ENCODE peak calls at places on chromosomes 16 and 17, in eight cellular contexts. M is cardiac fibroblast, N is mammary epithelial cell, B is PC-9, Q is HCT116, X is BJ, T is OCI-LY7, O is breast epithelium. L is an unnamed sample.

GRCh38 chr17:74522381-74523090 is 8.7 kb downstream of the CD300LB start:
- DNase-seq in N (no peak), X (no peak), T (no peak), O (peak), M (no peak), B (no peak), Q (no peak), L (no peak)

GRCh38 chr17:39738568-39738901 is 797 bp downstream of the GRB7 start:
- DNase-seq in O (peak), Q (no peak), N (peak), B (peak), X (no peak), T (no peak), M (no peak), L (no peak)

GRCh38 chr16:86665929-86666328 is 87.6 kb downstream of the FOXL1 start:
- DNase-seq in M (no peak), X (no peak), N (no peak), T (no peak), Q (no peak), O (no peak), B (no peak), L (no peak)

GRCh38 chr17:17107891-17108680 is 65.8 kb downstream of the MPRIP start:
- DNase-seq in M (no peak), X (no peak), O (no peak), T (no peak), N (no peak), B (peak), Q (no peak), L (no peak)

GRCh38 chr17:57861000-57861736 is 11.3 kb upstream of the MRPS23 start:
- DNase-seq in M (peak), X (no peak), B (peak), O (peak), N (no peak), Q (peak), T (peak), L (no peak)

GRCh38 chr16:81879625-81880024 is 100.5 kb downstream of the PLCG2 start:
- DNase-seq in M (no peak), N (no peak), X (no peak), B (no peak), Q (no peak), O (no peak), T (peak), L (no peak)

GRCh38 chr16:30518552-30518951 is 7.8 kb downstream of the ZNF768 start:
- DNase-seq in T (no peak), N (no peak), X (no peak), M (no peak), Q (no peak), B (no peak), O (no peak), L (no peak)

GRCh38 chr17:10337136-10337535 is 35.7 kb downstream of the MYH13 start:
- DNase-seq in Q (no peak), X (no peak), M (no peak), B (no peak), T (no peak), N (no peak), O (no peak), L (no peak)

GRCh38 chr16:30030841-30031413 is at the start of gene TLCD3B:
- DNase-seq in M (no peak), T (no peak), X (no peak), Q (no peak), B (no peak), O (no peak), N (no peak), L (no peak)

DNA sequence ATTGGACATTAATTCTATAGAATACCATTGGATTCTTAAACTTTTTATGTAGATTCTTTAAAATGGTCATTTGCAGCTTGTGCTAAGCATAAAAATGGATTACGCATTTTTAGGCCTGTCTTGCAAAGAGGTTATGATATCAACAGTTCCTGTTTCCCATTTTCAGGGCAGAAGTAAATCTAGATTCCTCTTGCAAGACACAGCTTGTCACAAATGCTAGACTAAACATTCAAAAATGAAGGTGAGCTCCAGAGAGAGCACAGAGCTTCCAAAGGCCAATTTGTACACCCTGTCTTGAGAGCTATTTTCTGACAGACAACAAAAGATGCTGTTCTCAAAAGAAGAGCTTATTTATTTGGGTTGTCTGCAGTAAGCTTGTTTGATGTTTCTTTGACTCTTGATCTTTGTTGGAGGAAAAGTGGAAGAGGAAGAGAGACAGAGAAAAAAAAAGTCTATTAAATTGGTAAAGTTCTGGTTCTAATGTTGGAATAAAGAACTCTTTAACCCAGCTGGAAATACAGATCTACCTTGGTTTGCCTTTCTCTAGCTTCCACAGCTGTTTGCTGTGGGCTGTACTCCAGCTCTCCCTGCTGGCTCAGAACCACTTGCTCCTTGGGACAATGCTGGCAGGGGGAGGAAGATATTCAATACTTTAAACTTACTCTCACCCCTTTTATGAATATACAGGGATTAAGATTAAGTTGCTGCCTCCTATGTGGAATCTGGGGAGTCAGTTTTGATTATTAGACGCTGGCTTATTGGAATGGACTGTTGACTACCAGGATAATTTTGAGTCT is 651.8 kb downstream of the CDH11 start:
- DNase-seq in M (peak), X (no peak), T (no peak), B (no peak), O (no peak), Q (no peak), N (no peak), L (no peak)
- TF ChIP-seq CTCF in M (peak), X (peak), T (peak), B (no peak), O (no peak), Q (no peak), N (no peak), L (no peak)

DNA sequence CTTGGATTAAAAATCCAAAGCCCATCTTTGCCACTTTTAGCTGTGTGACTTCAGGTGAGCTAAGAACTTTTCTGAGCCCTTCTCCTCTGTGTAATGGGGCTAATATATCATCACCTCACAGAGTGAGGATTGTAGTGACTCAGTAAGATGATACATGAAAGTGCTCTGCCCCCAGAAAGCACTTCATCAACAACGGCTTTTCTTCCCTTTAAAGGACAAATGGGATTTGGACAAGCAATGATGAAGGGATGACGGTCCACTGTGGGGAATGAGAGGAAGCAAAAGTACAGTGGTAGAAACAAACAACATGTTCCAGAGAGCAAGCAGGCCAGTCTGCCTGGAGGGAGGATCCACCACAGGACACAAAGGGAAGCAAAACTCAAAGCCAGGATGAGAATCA is 14.3 kb upstream of the TMED6 start:
- DNase-seq in N (no peak), B (no peak), Q (no peak), O (no peak), M (peak), T (no peak), X (no peak), L (no peak)
- H3K4me3 ChIP-seq in N (no peak), B (no peak), Q (no peak), O (no peak), M (no peak), T (no peak), X (no peak), L (no peak)

DNA sequence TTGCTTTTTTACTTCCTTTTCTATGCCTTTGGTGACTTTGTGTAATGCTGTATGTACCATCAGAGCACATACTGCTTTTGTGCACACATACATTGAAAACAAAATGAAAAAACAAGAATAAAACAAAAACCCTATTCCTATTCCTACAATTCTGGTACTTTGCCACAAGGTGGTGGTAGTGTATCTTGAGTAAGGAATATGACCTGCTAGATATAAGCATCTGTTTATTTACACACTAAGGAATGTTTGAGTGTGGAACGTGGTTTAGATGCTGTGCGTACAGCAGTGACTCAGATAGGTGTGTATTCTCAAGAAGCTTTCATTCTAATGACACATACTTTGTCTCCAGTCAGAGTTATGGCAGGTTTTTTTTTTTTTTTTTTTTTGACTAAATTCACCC is 606.2 kb downstream of the WWOX start:
- DNase-seq in B (no peak), M (peak), T (peak), X (no peak), N (peak), Q (no peak), O (no peak), L (peak)
- TF ChIP-seq CTCF in B (peak), M (peak), T (peak), X (peak), N (peak), Q (no peak), O (no peak), L (peak)

GRCh38 chr17:47957591-47958490 is at the start of gene PRR15L:
- DNase-seq in B (peak), T (no peak), N (no peak), M (no peak), X (no peak), Q (no peak), O (peak), L (no peak)
- H3K4me3 ChIP-seq in B (peak), T (no peak), N (no peak), M (no peak), X (no peak), Q (peak), O (peak), L (no peak)

GRCh38 chr17:27805520-27806146 is 5.3 kb upstream of the NOS2 start:
- DNase-seq in M (peak), N (peak), Q (peak), T (peak), X (peak), O (peak), B (peak), L (peak)
- TF ChIP-seq CTCF in M (peak), N (peak), Q (peak), T (peak), X (peak), O (peak), B (peak), L (peak)

GRCh38 chr16:15516609-15517008 is 82.2 kb downstream of the BMERB1 start:
- DNase-seq in B (no peak), T (no peak), X (no peak), M (no peak), O (no peak), N (no peak), Q (no peak), L (no peak)
- H3K4me3 ChIP-seq in B (no peak), T (no peak), X (no peak), M (no peak), O (no peak), N (no peak), Q (no peak), L (no peak)

GRCh38 chr17:42405963-42406495 is 17.0 kb downstream of the CAVIN1 start:
- DNase-seq in O (peak), B (peak), M (peak), X (no peak), T (peak), Q (no peak), N (peak), L (no peak)
- TF ChIP-seq CTCF in O (peak), B (peak), M (peak), X (peak), T (peak), Q (peak), N (peak), L (peak)

L was measured in HFF-Myc.